ENCODE peak calls at places on chromosomes 12 and 14, in seven cellular contexts. One of them, this sample, is unnamed.

GRCh38 chr12:91854725-91855124 is 290.9 kb downstream of the BTG1 start:
- DNase-seq in stomach: no peak
- DNase-seq in HepG2: no peak
- DNase-seq in HL-60: no peak
- DNase-seq in GM23338: no peak
- DNase-seq in breast epithelium: no peak
- DNase-seq in transverse colon: no peak
- DNase-seq in this sample: no peak

GRCh38 chr12:111339306-111339938 is 29.5 kb downstream of the PHETA1 start:
- DNase-seq in HepG2: no peak
- DNase-seq in breast epithelium: no peak
- DNase-seq in GM23338: no peak
- DNase-seq in stomach: no peak
- DNase-seq in transverse colon: no peak
- DNase-seq in HL-60: no peak
- DNase-seq in this sample: no peak

GRCh38 chr12:93378373-93379310 is 917 bp downstream of the NUDT4 start:
- DNase-seq in HL-60: no peak
- DNase-seq in breast epithelium: no peak
- DNase-seq in transverse colon: peak; percentile 46
- DNase-seq in stomach: peak; percentile 37
- DNase-seq in HepG2: no peak
- DNase-seq in GM23338: peak; percentile 62
- DNase-seq in this sample: no peak

GRCh38 chr14:69845787-69846186 is 33.4 kb upstream of the SMOC1 start:
- DNase-seq in stomach: no peak
- DNase-seq in GM23338: no peak
- DNase-seq in transverse colon: no peak
- DNase-seq in HepG2: peak; percentile 76
- DNase-seq in breast epithelium: no peak
- DNase-seq in HL-60: no peak
- DNase-seq in this sample: no peak

GRCh38 chr12:113479578-113480335 is 8.1 kb upstream of the LHX5 start:
- DNase-seq in HepG2: peak; percentile 12
- DNase-seq in breast epithelium: no peak
- DNase-seq in stomach: no peak
- DNase-seq in GM23338: peak; percentile 92
- DNase-seq in transverse colon: no peak
- DNase-seq in HL-60: no peak
- DNase-seq in this sample: no peak

GRCh38 chr14:101082436-101083384 is 179.2 kb upstream of the RTL1 start:
- DNase-seq in transverse colon: no peak
- DNase-seq in GM23338: no peak
- DNase-seq in HepG2: no peak
- DNase-seq in breast epithelium: peak; percentile 7
- DNase-seq in HL-60: no peak
- DNase-seq in stomach: peak; percentile 17
- DNase-seq in this sample: no peak

GRCh38 chr14:63764103-63764502 is 36.2 kb upstream of the SGPP1 start:
- DNase-seq in GM23338: no peak
- DNase-seq in stomach: no peak
- DNase-seq in transverse colon: no peak
- DNase-seq in HL-60: no peak
- DNase-seq in breast epithelium: no peak
- DNase-seq in HepG2: peak; percentile 90
- DNase-seq in this sample: no peak

GRCh38 chr12:12538535-12538934 is 24.1 kb downstream of the DUSP16 start:
- DNase-seq in HepG2: no peak
- DNase-seq in transverse colon: peak; percentile 56
- DNase-seq in stomach: no peak
- DNase-seq in HL-60: no peak
- DNase-seq in breast epithelium: no peak
- DNase-seq in GM23338: no peak
- DNase-seq in this sample: no peak

GRCh38 chr14:69547701-69548348 is 26.8 kb downstream of the CCDC177 start:
- DNase-seq in stomach: no peak
- DNase-seq in transverse colon: no peak
- DNase-seq in breast epithelium: no peak
- DNase-seq in HL-60: no peak
- DNase-seq in HepG2: no peak
- DNase-seq in GM23338: peak; percentile 90
- DNase-seq in this sample: peak; percentile 20

GRCh38 chr14:102076793-102077759 is 9.8 kb downstream of the HSP90AA1 start:
- DNase-seq in GM23338: no peak
- DNase-seq in HL-60: no peak
- DNase-seq in stomach: no peak
- DNase-seq in transverse colon: no peak
- DNase-seq in breast epithelium: no peak
- DNase-seq in HepG2: no peak
- DNase-seq in this sample: no peak

GRCh38 chr12:54390176-54390667 is 5.7 kb upstream of the ZNF385A start:
- DNase-seq in HL-60: no peak
- DNase-seq in HepG2: no peak
- DNase-seq in breast epithelium: no peak
- DNase-seq in stomach: no peak
- DNase-seq in transverse colon: no peak
- DNase-seq in GM23338: peak; percentile 52
- DNase-seq in this sample: no peak

GRCh38 chr12:89126712-89127111 is 225.6 kb downstream of the DUSP6 start:
- DNase-seq in transverse colon: no peak
- DNase-seq in stomach: no peak
- DNase-seq in GM23338: no peak
- DNase-seq in HL-60: no peak
- DNase-seq in HepG2: no peak
- DNase-seq in breast epithelium: no peak
- DNase-seq in this sample: no peak

DNA sequence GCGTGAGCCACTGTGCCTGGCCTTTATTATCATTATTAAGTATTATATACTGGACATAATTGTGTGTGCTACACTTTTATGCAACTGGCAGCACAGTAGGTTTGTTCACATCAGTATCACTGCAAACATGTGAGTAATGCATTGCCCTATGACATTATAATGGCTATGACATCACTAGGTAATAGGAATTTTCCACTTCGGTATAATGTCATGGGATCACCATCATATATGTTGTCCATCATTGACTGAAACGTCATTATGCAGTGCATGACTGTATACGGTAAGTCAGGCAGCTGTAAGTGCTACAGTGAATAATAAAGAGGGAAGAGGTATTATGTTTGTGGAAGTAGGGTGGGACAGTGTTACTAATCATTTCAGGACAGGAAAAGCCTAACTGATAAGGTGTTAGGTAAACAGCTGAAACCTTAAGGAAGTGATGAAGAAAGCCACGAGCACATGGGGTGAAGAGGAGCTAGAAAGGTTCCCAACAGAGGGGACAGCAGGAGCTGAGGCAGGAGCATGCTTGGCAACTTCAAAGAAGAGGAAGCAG is 68.1 kb downstream of the ANO4 start:
- DNase-seq in HL-60: no peak
- DNase-seq in HepG2: no peak
- DNase-seq in breast epithelium: no peak
- DNase-seq in GM23338: no peak
- DNase-seq in stomach: no peak
- DNase-seq in transverse colon: no peak
- DNase-seq in this sample: no peak
- TF ChIP-seq POLR2AphosphoS5 in HL-60: no peak
- TF ChIP-seq POLR2AphosphoS5 in HepG2: no peak
- TF ChIP-seq POLR2AphosphoS5 in breast epithelium: no peak
- TF ChIP-seq POLR2AphosphoS5 in GM23338: no peak
- TF ChIP-seq POLR2AphosphoS5 in stomach: no peak
- TF ChIP-seq POLR2AphosphoS5 in transverse colon: no peak
- TF ChIP-seq POLR2AphosphoS5 in this sample: no peak

DNA sequence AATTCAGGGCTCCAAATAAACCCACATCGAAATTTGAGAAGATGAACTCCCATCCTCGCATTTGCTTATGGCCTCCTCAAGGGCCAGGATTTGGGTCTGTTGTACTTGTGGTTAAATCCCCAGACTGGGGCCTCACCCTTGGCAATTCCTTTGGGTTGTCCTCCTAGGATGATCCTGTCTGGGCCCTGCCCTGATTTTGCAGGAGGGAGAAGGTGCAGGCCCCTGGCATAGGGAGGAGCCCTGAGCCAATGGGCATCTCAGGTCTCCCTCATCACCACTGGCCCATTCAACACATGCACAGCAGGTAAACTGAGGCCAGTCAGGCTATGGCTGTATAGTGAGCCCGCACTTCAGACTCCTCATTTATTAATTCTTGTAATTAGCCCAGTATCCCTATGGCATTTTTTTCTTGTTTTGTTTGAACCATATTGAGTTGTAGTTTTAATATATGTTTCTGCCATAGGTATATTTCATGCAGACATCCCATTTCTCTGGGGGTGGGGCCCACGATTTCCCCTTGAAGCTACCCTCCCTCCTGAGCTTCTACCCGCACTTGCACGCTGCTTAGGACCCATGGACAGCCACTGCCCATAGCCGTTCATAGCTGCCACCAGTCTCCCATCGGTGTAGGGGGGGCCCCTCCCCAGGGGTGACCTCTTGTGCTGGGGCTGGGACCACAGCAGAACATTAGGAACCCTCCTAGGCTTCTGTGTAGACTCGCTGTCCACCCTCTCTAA is 67.1 kb upstream of the DDX11 start:
- DNase-seq in HL-60: no peak
- DNase-seq in stomach: no peak
- DNase-seq in breast epithelium: no peak
- DNase-seq in transverse colon: no peak
- DNase-seq in HepG2: no peak
- DNase-seq in GM23338: no peak
- DNase-seq in this sample: no peak
- TF ChIP-seq POLR2AphosphoS5 in HL-60: no peak
- TF ChIP-seq POLR2AphosphoS5 in stomach: no peak
- TF ChIP-seq POLR2AphosphoS5 in breast epithelium: no peak
- TF ChIP-seq POLR2AphosphoS5 in transverse colon: no peak
- TF ChIP-seq POLR2AphosphoS5 in HepG2: no peak
- TF ChIP-seq POLR2AphosphoS5 in GM23338: no peak
- TF ChIP-seq POLR2AphosphoS5 in this sample: no peak

DNA sequence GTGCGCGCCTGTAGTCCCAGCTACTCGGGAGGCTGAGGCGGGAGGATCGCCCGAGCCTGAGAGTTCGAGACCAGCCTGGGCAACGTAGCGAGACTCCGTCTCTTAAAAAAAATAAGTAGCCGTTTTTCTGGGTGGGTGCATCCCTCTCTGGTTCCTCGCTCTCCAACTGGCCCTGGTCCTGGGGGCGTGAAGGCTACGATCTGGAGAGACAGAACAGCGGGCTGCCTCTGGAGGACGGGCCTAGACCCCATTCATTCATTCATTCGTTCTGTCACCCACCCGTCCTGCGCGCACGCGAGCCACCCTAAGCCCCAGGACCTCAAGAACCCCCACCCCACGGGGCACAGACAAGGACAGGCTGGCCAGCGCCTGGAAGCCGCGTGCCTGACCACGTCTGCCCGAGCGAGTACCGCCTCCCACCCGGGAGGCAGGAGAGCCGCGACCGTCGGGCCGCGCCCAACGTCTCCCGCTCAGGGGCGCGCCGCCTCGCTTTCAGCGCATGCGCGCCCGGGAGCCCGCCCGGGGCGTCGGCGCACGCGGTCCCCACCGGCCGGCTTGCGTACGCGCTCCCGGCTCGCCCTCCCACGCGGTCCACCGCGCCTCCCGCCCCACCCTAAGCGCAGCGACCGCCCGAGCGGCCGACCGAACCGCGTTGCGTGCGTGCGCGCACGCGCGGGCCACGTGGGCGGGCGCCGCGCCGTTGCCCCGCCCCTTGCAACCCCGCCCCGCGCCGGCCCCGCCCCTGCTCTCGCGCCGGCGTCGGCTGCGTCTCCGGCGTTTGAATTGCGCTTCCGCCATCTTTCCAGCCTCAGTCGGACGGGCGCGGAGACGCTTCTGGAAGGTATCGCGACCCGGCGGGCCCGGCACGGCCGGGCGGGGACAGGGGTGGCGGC is at the start of gene RAN:
- DNase-seq in HL-60: peak; percentile 87
- DNase-seq in stomach: peak; percentile 93
- DNase-seq in transverse colon: peak; percentile 94
- DNase-seq in HepG2: peak; percentile 78
- DNase-seq in GM23338: peak; percentile 86
- DNase-seq in breast epithelium: peak; percentile 73
- DNase-seq in this sample: no peak
- TF ChIP-seq POLR2AphosphoS5 in HL-60: peak; percentile 85
- TF ChIP-seq POLR2AphosphoS5 in stomach: peak; percentile 42
- TF ChIP-seq POLR2AphosphoS5 in transverse colon: peak; percentile 10
- TF ChIP-seq POLR2AphosphoS5 in HepG2: peak; percentile 66
- TF ChIP-seq POLR2AphosphoS5 in GM23338: peak; percentile 76
- TF ChIP-seq POLR2AphosphoS5 in breast epithelium: no peak
- TF ChIP-seq POLR2AphosphoS5 in this sample: peak; percentile 83

DNA sequence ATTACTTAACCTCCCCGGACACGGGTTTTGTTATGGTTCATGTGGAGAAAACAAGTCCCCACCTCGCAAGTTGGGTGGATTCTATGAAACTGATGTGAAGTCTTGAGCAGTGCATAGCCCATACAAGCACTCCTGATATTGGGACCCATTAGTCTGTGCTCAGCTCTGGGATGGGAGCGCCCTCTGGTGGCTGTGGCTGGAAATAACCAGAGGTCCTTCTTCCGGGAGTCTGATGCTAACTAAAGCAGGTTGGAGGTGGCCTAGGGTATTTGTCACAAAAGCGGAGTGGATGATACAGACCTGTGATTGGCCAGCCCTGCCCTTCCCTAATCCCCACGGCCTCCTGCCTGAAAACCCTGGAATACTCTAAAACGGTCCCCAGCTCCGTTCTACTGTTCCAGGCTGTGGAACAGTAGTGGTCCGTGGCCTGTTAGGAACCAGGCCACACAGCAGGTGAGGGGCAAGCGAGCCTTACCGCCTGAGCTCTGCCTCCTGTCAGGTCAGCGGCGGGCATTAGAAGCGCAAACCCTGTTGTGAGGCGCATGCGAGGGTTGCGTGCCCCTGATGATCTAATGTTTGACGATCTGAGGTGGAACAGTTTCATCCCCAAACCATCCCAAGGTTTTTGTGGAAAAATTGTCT is 6.4 kb downstream of the SLC48A1 start:
- DNase-seq in GM23338: peak; percentile 97
- DNase-seq in stomach: peak; percentile 92
- DNase-seq in breast epithelium: peak; percentile 84
- DNase-seq in HL-60: peak; percentile 58
- DNase-seq in transverse colon: peak; percentile 91
- DNase-seq in HepG2: peak; percentile 69
- DNase-seq in this sample: peak; percentile 67
- TF ChIP-seq POLR2AphosphoS5 in GM23338: no peak
- TF ChIP-seq POLR2AphosphoS5 in stomach: peak; percentile 66
- TF ChIP-seq POLR2AphosphoS5 in breast epithelium: no peak
- TF ChIP-seq POLR2AphosphoS5 in HL-60: no peak
- TF ChIP-seq POLR2AphosphoS5 in transverse colon: peak; percentile 21
- TF ChIP-seq POLR2AphosphoS5 in HepG2: no peak
- TF ChIP-seq POLR2AphosphoS5 in this sample: no peak

DNA sequence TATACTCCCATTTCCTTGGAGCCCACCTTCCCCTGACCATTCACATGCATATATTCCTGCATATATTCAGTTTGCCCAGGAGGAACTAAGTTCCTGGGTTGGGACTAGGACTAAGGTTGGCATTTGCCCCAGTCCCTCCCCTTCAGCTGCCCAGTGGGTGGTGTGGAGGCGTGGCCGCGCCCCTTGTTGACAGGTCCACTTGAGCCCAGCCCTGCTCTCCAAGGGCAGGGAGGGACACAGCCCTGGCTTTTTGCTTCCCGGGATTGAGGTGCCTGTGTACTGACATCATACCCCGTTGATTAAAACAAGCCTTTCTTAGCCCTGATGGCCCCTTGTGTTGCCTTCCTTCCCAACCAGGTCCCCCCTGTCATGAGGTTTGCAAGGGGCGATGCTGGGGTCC is 7.3 kb downstream of the ERBB3 start:
- DNase-seq in breast epithelium: peak; percentile 64
- DNase-seq in transverse colon: peak; percentile 91
- DNase-seq in HepG2: no peak
- DNase-seq in GM23338: no peak
- DNase-seq in stomach: peak; percentile 97
- DNase-seq in HL-60: no peak
- DNase-seq in this sample: no peak
- TF ChIP-seq POLR2AphosphoS5 in breast epithelium: no peak
- TF ChIP-seq POLR2AphosphoS5 in transverse colon: peak; percentile 62
- TF ChIP-seq POLR2AphosphoS5 in HepG2: no peak
- TF ChIP-seq POLR2AphosphoS5 in GM23338: no peak
- TF ChIP-seq POLR2AphosphoS5 in stomach: peak; percentile 79
- TF ChIP-seq POLR2AphosphoS5 in HL-60: no peak
- TF ChIP-seq POLR2AphosphoS5 in this sample: no peak